ENCODE peak calls at places on chromosome 17, in six cellular contexts. C is GM13976, N is mucosa of descending colon, I is thoracic aorta, H is astrocyte of the spinal cord, B is lower lobe of right lung. E is an unnamed sample.

GRCh38 chr17:142102-142661 is 4.8 kb downstream of the SCGB1C2 start:
- DNase-seq in C (no peak), N (no peak), I (no peak), H (peak), B (peak), E (peak)

GRCh38 chr17:47742319-47743181 is 9.5 kb downstream of the TBX21 start:
- DNase-seq in C (peak), N (no peak), I (no peak), H (no peak), B (no peak), E (no peak)

GRCh38 chr17:71337903-71338302 is 782.9 kb upstream of the SOX9 start:
- DNase-seq in C (no peak), N (peak), I (no peak), H (peak), B (no peak), E (no peak)

GRCh38 chr17:82302991-82303943 is 14.1 kb downstream of the CD7 start:
- DNase-seq in C (peak), N (no peak), I (no peak), H (no peak), B (no peak), E (peak)

GRCh38 chr17:73103661-73104335 is 11.3 kb upstream of the SLC39A11 start:
- DNase-seq in C (no peak), N (no peak), I (no peak), H (peak), B (no peak), E (no peak)

GRCh38 chr17:2794116-2794803 is 2.0 kb upstream of the RAP1GAP2 start:
- DNase-seq in C (no peak), N (no peak), I (no peak), H (no peak), B (no peak), E (no peak)

GRCh38 chr17:52297230-52298010 is 138.9 kb upstream of the CA10 start:
- DNase-seq in C (no peak), N (no peak), I (no peak), H (no peak), B (no peak), E (no peak)

GRCh38 chr17:75691371-75692290 is 24.5 kb downstream of the SAP30BP start:
- DNase-seq in C (no peak), N (no peak), I (no peak), H (peak), B (no peak), E (peak)

GRCh38 chr17:40303706-40304450 is 5.1 kb upstream of the RARA start:
- DNase-seq in C (no peak), N (no peak), I (no peak), H (peak), B (no peak), E (peak)

GRCh38 chr17:76485569-76485968 is 15.7 kb downstream of the RHBDF2 start:
- DNase-seq in C (no peak), N (no peak), I (no peak), H (no peak), B (peak), E (no peak)

GRCh38 chr17:77735051-77735340 is 223.5 kb upstream of the TNRC6C start:
- DNase-seq in C (no peak), N (no peak), I (no peak), H (no peak), B (no peak), E (no peak)

GRCh38 chr17:77358801-77359716 is 218.3 kb downstream of the SEC14L1 start:
- DNase-seq in C (peak), N (no peak), I (no peak), H (no peak), B (no peak), E (peak)

GRCh38 chr17:55964191-55964590 is 189.1 kb upstream of the ANKFN1 start:
- DNase-seq in C (no peak), N (no peak), I (no peak), H (no peak), B (no peak), E (no peak)
- TF ChIP-seq CTCF in C (no peak), N (no peak), I (no peak), H (no peak), B (no peak), E (no peak)

DNA sequence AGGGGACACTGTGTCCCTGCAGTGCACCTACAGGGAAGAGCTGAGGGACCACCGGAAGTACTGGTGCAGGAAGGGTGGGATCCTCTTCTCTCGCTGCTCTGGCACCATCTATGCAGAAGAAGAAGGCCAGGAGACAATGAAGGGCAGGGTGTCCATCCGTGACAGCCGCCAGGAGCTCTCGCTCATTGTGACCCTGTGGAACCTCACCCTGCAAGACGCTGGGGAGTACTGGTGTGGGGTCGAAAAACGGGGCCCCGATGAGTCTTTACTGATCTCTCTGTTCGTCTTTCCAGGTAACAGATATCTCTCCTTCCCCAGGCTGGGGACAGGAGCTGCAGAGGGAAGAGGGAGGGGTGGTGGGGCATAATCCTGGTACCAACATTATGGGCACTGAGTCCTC is 1.6 kb downstream of the CD300LG start:
- DNase-seq in C (no peak), N (no peak), I (no peak), H (no peak), B (no peak), E (no peak)
- TF ChIP-seq CTCF in C (no peak), N (no peak), I (no peak), H (no peak), B (no peak), E (no peak)

GRCh38 chr17:4551141-4551540 is 4.0 kb downstream of the MYBBP1A start:
- DNase-seq in C (no peak), N (no peak), I (no peak), H (no peak), B (no peak), E (no peak)
- TF ChIP-seq CTCF in C (no peak), N (no peak), I (no peak), H (no peak), B (no peak), E (peak)

GRCh38 chr17:68431661-68432071 is 25.6 kb downstream of the WIPI1 start:
- DNase-seq in C (peak), N (no peak), I (no peak), H (peak), B (no peak), E (no peak)
- TF ChIP-seq CTCF in C (peak), N (no peak), I (no peak), H (peak), B (no peak), E (peak)

GRCh38 chr17:33023790-33024189 is 32.1 kb downstream of the SPACA3 start:
- DNase-seq in C (no peak), N (no peak), I (no peak), H (no peak), B (no peak), E (no peak)

GRCh38 chr17:33019161-33019560 is 27.5 kb downstream of the SPACA3 start:
- DNase-seq in C (no peak), N (no peak), I (no peak), H (no peak), B (no peak), E (no peak)

GRCh38 chr17:33024688-33025486 is 33.2 kb downstream of the SPACA3 start:
- DNase-seq in C (no peak), N (no peak), I (no peak), H (no peak), B (no peak), E (no peak)

GRCh38 chr17:33017366-33017765 is 25.7 kb downstream of the SPACA3 start:
- DNase-seq in C (no peak), N (no peak), I (no peak), H (no peak), B (no peak), E (no peak)

DNA sequence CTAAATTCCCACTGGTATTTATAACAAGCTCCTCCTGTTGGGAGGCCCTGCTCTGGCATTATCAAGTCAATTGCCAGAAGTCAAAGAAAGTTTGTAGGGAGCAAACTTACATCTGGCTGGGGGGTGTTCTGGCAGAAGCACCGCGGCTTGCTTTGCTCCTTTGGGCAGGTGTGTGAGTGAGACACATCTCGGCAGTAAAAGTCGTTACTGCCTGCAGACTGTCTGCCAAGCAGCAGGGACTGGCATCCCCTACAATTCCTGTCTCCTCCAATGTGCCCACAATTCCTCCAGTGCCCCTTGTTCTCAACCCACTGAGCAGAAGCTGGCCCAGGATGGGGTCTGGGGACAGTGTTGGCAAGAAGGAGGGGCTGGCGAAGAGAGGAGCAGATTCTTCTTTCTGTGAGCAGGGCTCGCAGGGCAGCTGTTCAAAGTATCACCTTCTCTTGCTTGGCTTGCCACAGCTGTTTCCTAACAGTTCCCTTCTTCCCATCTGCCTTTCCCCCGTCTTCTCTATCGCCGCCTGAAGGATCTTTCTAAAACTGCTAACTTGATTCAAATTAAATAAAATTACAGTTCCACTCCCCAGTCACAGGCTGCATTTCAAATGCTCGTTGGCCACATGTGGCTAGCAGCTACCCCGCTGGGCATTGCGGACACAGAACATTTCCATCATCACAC is 30.2 kb downstream of the SPACA3 start:
- DNase-seq in C (no peak), N (no peak), I (no peak), H (no peak), B (no peak), E (no peak)
- TF ChIP-seq CTCF in C (no peak), N (no peak), I (no peak), H (no peak), B (no peak), E (peak)

GRCh38 chr17:12928736-12929135 is 89.1 kb downstream of the ELAC2 start:
- DNase-seq in C (no peak), N (no peak), I (no peak), H (peak), B (no peak), E (no peak)
- TF ChIP-seq CTCF in C (peak), N (no peak), I (no peak), H (peak), B (no peak), E (peak)

DNA sequence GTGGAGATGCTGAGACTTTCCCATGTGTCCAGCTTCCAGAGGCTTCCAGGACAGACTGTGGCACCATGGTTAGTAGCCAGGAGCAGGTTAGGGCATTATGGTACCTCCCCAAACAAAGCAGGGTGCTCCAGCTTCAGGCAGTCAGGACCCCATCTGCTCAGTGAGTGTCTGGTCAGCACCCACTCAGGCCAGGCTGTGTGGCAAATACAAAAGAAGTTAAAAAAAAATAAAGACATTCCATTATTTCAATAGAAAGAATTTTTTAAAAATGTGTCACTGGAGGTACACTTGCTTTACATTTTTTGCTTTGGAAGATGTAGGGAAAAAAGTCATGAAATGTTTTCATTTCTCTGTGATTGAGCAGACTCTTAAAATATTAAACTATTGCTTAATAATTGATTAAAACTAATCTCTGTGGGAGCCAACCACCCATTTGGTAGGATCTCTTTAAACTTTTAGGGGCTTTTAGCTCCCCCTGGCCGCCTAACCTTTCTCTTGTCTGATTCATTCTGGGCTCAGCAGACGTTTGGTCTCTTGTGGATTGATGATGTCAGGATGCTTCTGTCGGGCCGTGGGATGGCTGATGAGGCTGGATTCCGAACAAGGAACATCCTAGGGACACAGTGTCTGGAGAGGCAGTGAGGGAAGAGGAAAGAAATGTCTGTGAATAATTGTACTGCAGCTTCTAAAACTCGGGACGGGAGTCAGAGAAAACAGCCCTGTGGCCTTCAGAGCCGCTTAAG is 28.4 kb upstream of the NPTX1 start:
- DNase-seq in C (no peak), N (no peak), I (no peak), H (peak), B (no peak), E (no peak)
- TF ChIP-seq CTCF in C (no peak), N (no peak), I (no peak), H (peak), B (no peak), E (peak)

DNA sequence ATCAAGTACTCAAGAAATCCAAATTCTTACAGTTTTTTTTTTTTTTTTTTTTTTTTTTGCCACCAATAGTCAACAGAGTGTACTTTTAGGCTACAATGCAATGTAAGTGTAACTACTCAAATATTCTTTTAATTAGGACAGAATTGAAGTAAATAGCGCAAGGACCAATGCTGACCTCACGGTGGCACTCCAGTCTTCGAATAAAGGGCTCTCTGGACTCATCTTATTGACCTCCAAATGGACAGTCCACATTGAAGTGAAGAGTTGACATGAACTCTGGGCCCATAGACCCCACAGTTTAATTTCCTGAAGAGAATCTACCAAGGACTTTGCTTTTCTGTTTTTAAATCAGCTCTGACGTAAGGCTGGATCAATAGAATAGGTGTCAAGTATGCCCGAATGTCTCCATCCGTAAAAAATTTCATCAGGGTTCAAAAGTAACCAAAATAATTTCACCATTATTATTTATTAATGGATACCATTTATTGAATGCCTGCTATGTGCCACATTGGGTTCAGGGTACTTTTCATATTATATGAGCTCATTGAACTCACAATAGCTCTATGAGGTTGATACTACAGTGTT is 7.3 kb upstream of the DDX52 start:
- DNase-seq in C (peak), N (peak), I (no peak), H (peak), B (no peak), E (no peak)
- TF ChIP-seq CTCF in C (peak), N (peak), I (no peak), H (peak), B (peak), E (peak)

DNA sequence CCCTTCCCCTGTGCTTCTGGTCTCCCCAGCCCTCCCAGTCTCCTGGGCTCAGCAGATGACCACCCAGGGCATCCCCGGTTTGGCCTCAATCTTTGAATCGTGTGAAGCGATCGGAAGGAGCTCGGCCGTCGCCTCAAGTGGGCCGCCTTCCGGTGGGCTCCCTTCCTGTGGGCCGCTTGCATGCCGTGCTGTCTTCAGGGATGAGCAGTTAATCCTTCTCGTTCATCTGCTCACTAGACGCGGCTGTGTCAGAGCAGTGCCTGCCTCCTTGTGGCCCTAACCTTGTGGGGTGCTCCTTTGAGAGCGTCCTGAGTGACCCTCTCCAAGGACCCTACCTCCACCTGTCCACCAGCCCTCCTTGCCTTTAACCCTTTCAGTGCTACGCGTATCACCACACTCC is 40.4 kb downstream of the BAIAP2 start:
- DNase-seq in C (no peak), N (no peak), I (no peak), H (no peak), B (no peak), E (no peak)
- TF ChIP-seq CTCF in C (no peak), N (no peak), I (no peak), H (no peak), B (no peak), E (no peak)

DNA sequence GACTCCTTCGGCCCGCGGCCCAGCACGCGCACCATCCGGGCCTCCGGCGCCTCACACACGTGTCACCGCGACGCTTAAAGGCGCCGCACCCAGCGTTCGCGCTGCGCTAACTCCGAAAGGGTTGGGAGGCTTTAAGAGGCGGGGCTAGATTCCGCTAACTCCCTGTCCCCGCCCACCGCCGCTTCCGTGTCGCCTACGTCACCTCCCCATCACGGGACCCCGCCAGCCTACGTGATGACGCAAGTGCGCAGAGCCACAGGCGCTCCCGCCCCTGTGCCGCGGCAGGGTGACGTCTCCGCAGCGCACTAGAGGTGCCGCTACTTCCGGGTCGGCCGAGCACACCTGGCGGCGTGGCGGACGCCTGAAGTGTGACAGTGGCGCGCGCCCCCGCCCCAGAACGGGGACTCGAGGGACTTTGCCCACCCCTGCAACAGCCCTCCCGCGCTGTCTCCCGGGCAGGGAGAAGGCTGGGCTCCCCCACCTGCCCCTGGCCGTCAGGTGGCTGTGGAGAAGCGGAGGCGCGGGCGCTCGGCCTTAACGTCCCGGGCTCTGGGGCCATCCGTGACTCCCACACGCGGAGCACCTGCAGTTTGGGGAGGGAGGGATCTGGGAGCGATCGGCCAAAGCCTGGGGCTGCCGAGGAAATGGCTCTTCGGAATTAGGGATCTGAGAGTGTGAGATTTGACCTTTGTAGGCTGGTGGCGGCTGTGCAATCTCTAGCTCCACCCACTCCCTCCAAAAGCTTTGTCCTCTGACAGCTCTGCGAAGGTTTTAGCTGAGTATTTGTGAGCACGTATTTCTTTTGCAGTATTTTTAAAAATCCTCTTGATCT is at the start of gene USP36:
- DNase-seq in C (peak), N (peak), I (peak), H (peak), B (peak), E (peak)
- TF ChIP-seq CTCF in C (no peak), N (no peak), I (no peak), H (no peak), B (no peak), E (no peak)

E was measured in chondrocyte.